ENCODE peak calls at places on chromosome 7, in five cellular contexts. One of them, this sample, is unnamed.

GRCh38 chr7:74606101-74606908 is 51.2 kb upstream of the GTF2I start:
- DNase-seq in stomach: peak
- DNase-seq in HCT116: no peak
- DNase-seq in A549: no peak
- DNase-seq in transverse colon: peak
- DNase-seq in this sample: no peak

GRCh38 chr7:69399038-69399800 is 199.1 kb upstream of the AUTS2 start:
- DNase-seq in HCT116: no peak
- DNase-seq in A549: peak
- DNase-seq in transverse colon: no peak
- DNase-seq in stomach: no peak
- DNase-seq in this sample: peak

GRCh38 chr7:127081539-127081938 is 171.2 kb downstream of the GRM8 start:
- DNase-seq in stomach: no peak
- DNase-seq in transverse colon: no peak
- DNase-seq in HCT116: no peak
- DNase-seq in A549: no peak
- DNase-seq in this sample: no peak

GRCh38 chr7:117036034-117036669 is 82.9 kb downstream of the ST7 start:
- DNase-seq in transverse colon: no peak
- DNase-seq in A549: no peak
- DNase-seq in HCT116: no peak
- DNase-seq in stomach: no peak
- DNase-seq in this sample: no peak

GRCh38 chr7:29806131-29806792 is at the start of gene WIPF3:
- DNase-seq in A549: peak
- DNase-seq in HCT116: peak
- DNase-seq in transverse colon: peak
- DNase-seq in stomach: peak
- DNase-seq in this sample: no peak

GRCh38 chr7:2282185-2282751 is 32.0 kb downstream of the SNX8 start:
- DNase-seq in A549: no peak
- DNase-seq in transverse colon: no peak
- DNase-seq in stomach: no peak
- DNase-seq in HCT116: no peak
- DNase-seq in this sample: no peak

GRCh38 chr7:80722596-80723141 is 84.2 kb downstream of the CD36 start:
- DNase-seq in A549: peak
- DNase-seq in stomach: peak
- DNase-seq in HCT116: peak
- DNase-seq in transverse colon: peak
- DNase-seq in this sample: no peak

GRCh38 chr7:1768835-1769234 is 98.8 kb downstream of the ELFN1 start:
- DNase-seq in A549: peak
- DNase-seq in transverse colon: no peak
- DNase-seq in stomach: no peak
- DNase-seq in HCT116: peak
- DNase-seq in this sample: no peak

GRCh38 chr7:94314526-94314925 is 80.2 kb upstream of the COL1A2 start:
- DNase-seq in transverse colon: no peak
- DNase-seq in stomach: no peak
- DNase-seq in A549: no peak
- DNase-seq in HCT116: no peak
- DNase-seq in this sample: no peak

GRCh38 chr7:95066736-95067530 is 159.5 kb downstream of the PPP1R9A start:
- DNase-seq in HCT116: no peak
- DNase-seq in transverse colon: no peak
- DNase-seq in A549: peak
- DNase-seq in stomach: no peak
- DNase-seq in this sample: no peak

GRCh38 chr7:111090834-111091233 is at the start of gene LRRN3:
- DNase-seq in HCT116: no peak
- DNase-seq in stomach: no peak
- DNase-seq in A549: no peak
- DNase-seq in transverse colon: no peak
- DNase-seq in this sample: no peak

GRCh38 chr7:31228957-31229356 is 111.6 kb downstream of the NEUROD6 start:
- DNase-seq in stomach: no peak
- DNase-seq in transverse colon: no peak
- DNase-seq in HCT116: no peak
- DNase-seq in A549: no peak
- DNase-seq in this sample: no peak

GRCh38 chr7:22680482-22680901 is 46.5 kb upstream of the IL6 start:
- DNase-seq in transverse colon: no peak
- DNase-seq in stomach: no peak
- DNase-seq in HCT116: no peak
- DNase-seq in A549: no peak
- DNase-seq in this sample: no peak

GRCh38 chr7:3008386-3008785 is 35.3 kb downstream of the CARD11 start:
- DNase-seq in transverse colon: no peak
- DNase-seq in stomach: no peak
- DNase-seq in A549: no peak
- DNase-seq in HCT116: no peak
- DNase-seq in this sample: no peak

GRCh38 chr7:11742496-11742895 is 89.5 kb downstream of the THSD7A start:
- DNase-seq in transverse colon: no peak
- DNase-seq in stomach: no peak
- DNase-seq in A549: no peak
- DNase-seq in HCT116: peak
- DNase-seq in this sample: no peak

GRCh38 chr7:107874605-107875446 is 16.2 kb upstream of the DLD start:
- DNase-seq in stomach: peak
- DNase-seq in HCT116: peak
- DNase-seq in A549: peak
- DNase-seq in transverse colon: peak
- DNase-seq in this sample: no peak

GRCh38 chr7:22001345-22002004 is 55.8 kb upstream of the CDCA7L start:
- DNase-seq in transverse colon: no peak
- DNase-seq in stomach: no peak
- DNase-seq in A549: peak
- DNase-seq in HCT116: peak
- DNase-seq in this sample: no peak

GRCh38 chr7:135620980-135621850 is 41.1 kb upstream of the STMP1 start:
- DNase-seq in stomach: no peak
- DNase-seq in A549: peak
- DNase-seq in transverse colon: peak
- DNase-seq in HCT116: peak
- DNase-seq in this sample: no peak

GRCh38 chr7:14332155-14332554 is 342.7 kb upstream of the ETV1 start:
- DNase-seq in transverse colon: no peak
- DNase-seq in A549: no peak
- DNase-seq in stomach: no peak
- DNase-seq in HCT116: no peak
- DNase-seq in this sample: no peak

GRCh38 chr7:10070899-10071298 is 902.8 kb upstream of the PHF14 start:
- DNase-seq in transverse colon: no peak
- DNase-seq in HCT116: no peak
- DNase-seq in A549: no peak
- DNase-seq in stomach: no peak
- DNase-seq in this sample: no peak

GRCh38 chr7:79453558-79454324 is at the start of gene MAGI2:
- DNase-seq in A549: no peak
- DNase-seq in stomach: peak
- DNase-seq in HCT116: no peak
- DNase-seq in transverse colon: peak
- DNase-seq in this sample: peak
- TF ChIP-seq POLR2A in A549: peak
- TF ChIP-seq POLR2A in stomach: no peak
- TF ChIP-seq POLR2A in HCT116: no peak
- TF ChIP-seq POLR2A in transverse colon: peak
- TF ChIP-seq POLR2A in this sample: peak

GRCh38 chr7:136894789-136895188 is 26.3 kb downstream of the CHRM2 start:
- DNase-seq in HCT116: no peak
- DNase-seq in stomach: no peak
- DNase-seq in transverse colon: no peak
- DNase-seq in A549: no peak
- DNase-seq in this sample: no peak
- H3K27ac ChIP-seq in HCT116: no peak
- H3K27ac ChIP-seq in stomach: no peak
- H3K27ac ChIP-seq in transverse colon: no peak
- H3K27ac ChIP-seq in A549: no peak
- H3K27ac ChIP-seq in this sample: no peak

DNA sequence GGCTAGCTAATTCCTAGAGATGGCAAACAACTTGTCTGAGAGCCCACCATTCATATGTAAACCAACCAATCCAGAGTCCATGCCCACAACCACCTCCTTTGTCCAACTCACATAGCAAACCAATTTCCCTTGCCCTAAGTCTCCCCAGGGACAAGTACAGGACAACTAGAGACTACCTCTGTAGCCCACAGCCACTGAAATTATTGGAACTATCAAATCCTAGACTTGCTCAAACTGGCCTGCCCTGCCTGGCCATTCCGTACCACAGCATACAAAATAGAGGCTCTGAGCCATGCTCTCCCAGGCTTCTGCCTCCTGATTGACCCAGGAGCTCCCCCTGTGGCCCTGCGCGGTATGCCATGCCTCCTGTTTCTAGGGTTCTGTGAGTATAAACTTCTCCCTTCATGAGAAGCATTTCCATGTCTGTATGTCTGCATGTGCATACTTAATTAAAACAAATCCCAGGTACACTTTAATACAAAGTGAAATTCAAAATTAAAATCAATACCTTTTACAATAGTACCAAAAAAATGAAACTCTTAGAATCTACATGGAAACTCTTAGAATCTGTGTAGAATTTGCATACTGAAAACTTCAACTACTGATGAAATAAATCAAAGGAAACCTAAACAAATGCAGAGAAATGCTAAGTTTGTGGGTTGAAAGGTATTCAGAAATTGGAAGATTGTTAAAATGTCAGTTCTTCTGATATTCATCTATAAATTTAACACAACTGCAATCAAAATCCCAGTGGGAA is 4.0 kb upstream of the HECW1 start:
- DNase-seq in HCT116: peak
- DNase-seq in transverse colon: peak
- DNase-seq in A549: peak
- DNase-seq in stomach: peak
- DNase-seq in this sample: peak
- H3K4me3 ChIP-seq in HCT116: no peak
- H3K4me3 ChIP-seq in transverse colon: no peak
- H3K4me3 ChIP-seq in A549: no peak
- H3K4me3 ChIP-seq in stomach: no peak
- H3K4me3 ChIP-seq in this sample: no peak

DNA sequence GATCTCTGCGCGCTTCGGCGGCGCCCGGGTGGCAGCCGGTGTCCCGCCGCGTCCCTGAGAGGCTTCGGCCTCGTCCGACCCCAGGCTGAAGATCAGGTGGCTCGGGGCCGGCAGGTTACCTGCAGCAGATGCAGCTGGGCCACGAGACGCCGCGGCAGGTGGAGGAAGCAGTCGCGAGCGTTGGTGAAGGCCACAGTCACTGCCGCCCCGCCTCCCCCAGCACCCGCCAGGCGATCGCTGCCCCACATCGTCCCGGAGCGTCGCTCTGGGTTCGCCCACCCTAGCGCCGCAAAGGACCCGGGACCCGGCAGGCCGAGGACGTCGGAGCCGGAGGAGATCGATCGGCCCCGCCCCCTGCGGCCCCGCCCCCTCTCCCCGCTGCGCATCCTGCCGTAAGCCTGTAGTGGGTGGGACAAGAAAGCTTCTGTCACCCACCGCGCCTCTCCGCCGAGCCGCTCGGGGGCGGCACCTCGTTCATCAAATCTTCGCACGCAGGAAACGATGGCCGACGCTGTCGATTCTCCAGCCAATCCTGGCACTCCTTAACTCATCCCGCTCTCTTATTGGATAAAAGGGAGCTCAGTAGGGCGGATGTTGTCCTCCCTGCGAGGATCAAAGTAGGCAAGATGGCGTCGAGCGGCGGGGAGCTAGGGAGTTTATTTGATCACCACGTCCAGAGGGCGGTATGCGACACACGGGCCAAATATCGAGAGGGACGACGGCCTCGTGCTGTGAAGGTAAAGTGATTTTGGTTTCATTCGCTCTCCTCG is at the start of the genes PEX1 and RBM48:
- DNase-seq in A549: peak
- DNase-seq in stomach: peak
- DNase-seq in HCT116: peak
- DNase-seq in transverse colon: peak
- DNase-seq in this sample: peak
- TF ChIP-seq POLR2A in A549: peak
- TF ChIP-seq POLR2A in stomach: no peak
- TF ChIP-seq POLR2A in HCT116: no peak
- TF ChIP-seq POLR2A in transverse colon: peak
- TF ChIP-seq POLR2A in this sample: peak

GRCh38 chr7:98162758-98163157 is 48.5 kb upstream of the BHLHA15 start:
- DNase-seq in HCT116: no peak
- DNase-seq in transverse colon: no peak
- DNase-seq in A549: no peak
- DNase-seq in stomach: no peak
- DNase-seq in this sample: no peak

GRCh38 chr7:98163704-98164478 is 47.3 kb upstream of the BHLHA15 start:
- DNase-seq in stomach: no peak
- DNase-seq in transverse colon: peak
- DNase-seq in A549: no peak
- DNase-seq in HCT116: no peak
- DNase-seq in this sample: no peak

GRCh38 chr7:98166668-98166970 is 44.6 kb upstream of the BHLHA15 start:
- DNase-seq in stomach: no peak
- DNase-seq in transverse colon: no peak
- DNase-seq in A549: no peak
- DNase-seq in HCT116: no peak
- DNase-seq in this sample: no peak

GRCh38 chr7:98165827-98166667 is 45.2 kb upstream of the BHLHA15 start:
- DNase-seq in transverse colon: peak
- DNase-seq in A549: peak
- DNase-seq in stomach: peak
- DNase-seq in HCT116: peak
- DNase-seq in this sample: no peak

DNA sequence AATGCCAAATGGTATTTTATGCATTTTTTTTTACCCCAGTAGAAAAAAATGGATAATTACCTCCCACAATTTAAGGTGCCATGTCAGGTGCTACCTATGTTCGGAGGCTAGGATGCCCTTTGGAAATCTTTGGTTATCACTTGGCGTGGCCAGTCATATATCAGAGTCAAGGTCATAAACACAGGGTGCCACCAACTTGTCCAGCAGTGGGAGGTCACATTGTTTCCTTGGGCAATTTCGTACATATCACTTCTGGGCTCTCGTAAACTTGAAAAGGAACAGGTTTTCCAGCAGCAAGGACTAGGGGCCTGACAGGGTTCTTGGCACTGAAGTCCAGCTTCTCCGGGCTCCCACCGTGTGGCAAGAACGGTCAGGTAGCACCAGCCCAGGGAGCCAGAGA is 48.0 kb upstream of the BHLHA15 start:
- DNase-seq in transverse colon: peak
- DNase-seq in stomach: no peak
- DNase-seq in HCT116: no peak
- DNase-seq in A549: no peak
- DNase-seq in this sample: no peak
- H3K27ac ChIP-seq in transverse colon: peak
- H3K27ac ChIP-seq in stomach: peak
- H3K27ac ChIP-seq in HCT116: no peak
- H3K27ac ChIP-seq in A549: no peak
- H3K27ac ChIP-seq in this sample: peak

GRCh38 chr7:45191361-45191760 is 33.8 kb downstream of the RAMP3 start:
- DNase-seq in A549: no peak
- DNase-seq in stomach: no peak
- DNase-seq in HCT116: no peak
- DNase-seq in transverse colon: no peak
- DNase-seq in this sample: no peak
- H3K4me3 ChIP-seq in A549: no peak
- H3K4me3 ChIP-seq in stomach: no peak
- H3K4me3 ChIP-seq in HCT116: no peak
- H3K4me3 ChIP-seq in transverse colon: no peak
- H3K4me3 ChIP-seq in this sample: no peak